ENCODE peak calls at places on chromosomes 7 and 10, in four cellular contexts. R is neural crest cell; S is activated effector memory CD4-positive, alpha-beta T cell treated with anti-CD3 and anti-CD28 coated beads, Interleukin-2, amount 50 U/mL, for 16 hours; J is WERI-Rb-1. E is an unnamed sample.

GRCh38 chr7:123494193-123494796 is 40.1 kb downstream of the IQUB start:
- DNase-seq in S (no peak), J (no peak), R (no peak), E (peak)

GRCh38 chr7:148129023-148129422 is 461.5 kb upstream of the C7orf33 start:
- DNase-seq in J (no peak), R (no peak), S (no peak), E (no peak)

GRCh38 chr7:143901360-143901709 is 641 bp downstream of the TCAF1 start:
- DNase-seq in S (no peak), R (peak), J (no peak), E (no peak)

GRCh38 chr10:71849461-71849908 is 1.6 kb downstream of the PSAP start:
- DNase-seq in S (no peak), J (no peak), R (no peak), E (no peak)

GRCh38 chr7:11831727-11832495 is at the start of gene THSD7A:
- DNase-seq in J (peak), S (no peak), R (peak), E (peak)

GRCh38 chr7:19377611-19378339 is 232.6 kb upstream of the FERD3L start:
- DNase-seq in S (no peak), R (no peak), J (no peak), E (no peak)

GRCh38 chr10:87090779-87091178 is 3.9 kb downstream of the GLUD1 start:
- DNase-seq in R (no peak), J (no peak), S (no peak), E (no peak)

GRCh38 chr10:110500515-110500905 is 2.8 kb downstream of the DUSP5 start:
- DNase-seq in S (no peak), R (no peak), J (no peak), E (no peak)

GRCh38 chr7:103343758-103344452 is 662 bp downstream of the DNAJC2 start:
- DNase-seq in J (no peak), R (no peak), S (peak), E (peak)

GRCh38 chr10:17793823-17794759 is 15.1 kb upstream of the MRC1 start:
- DNase-seq in R (no peak), S (no peak), J (no peak), E (peak)

GRCh38 chr7:92973293-92973731 is 136.9 kb upstream of the CDK6 start:
- DNase-seq in J (no peak), S (no peak), R (no peak), E (no peak)

GRCh38 chr7:139695616-139696015 is 82.2 kb downstream of the HIPK2 start:
- DNase-seq in R (no peak), S (no peak), J (no peak), E (no peak)

GRCh38 chr7:116528008-116528789 is 3.4 kb downstream of the CAV1 start:
- DNase-seq in J (no peak), R (no peak), S (no peak), E (no peak)

GRCh38 chr7:151060416-151061234 is 1.2 kb downstream of the SLC4A2 start:
- DNase-seq in S (peak), R (no peak), J (peak), E (no peak)

GRCh38 chr7:94393251-94393758 is 1.4 kb upstream of the COL1A2 start:
- DNase-seq in R (peak), S (no peak), J (no peak), E (no peak)

GRCh38 chr7:84790873-84791272 is 396.0 kb downstream of the SEMA3D start:
- DNase-seq in S (no peak), R (no peak), J (no peak), E (no peak)

GRCh38 chr10:132707121-132707775 is 78.7 kb downstream of the NKX6-2 start:
- DNase-seq in S (peak), R (no peak), J (no peak), E (no peak)

GRCh38 chr10:62492012-62492869 is 118.1 kb downstream of the ZNF365 start:
- DNase-seq in J (no peak), R (no peak), S (no peak), E (no peak)

GRCh38 chr10:132164801-132165278 is 21.9 kb upstream of the DPYSL4 start:
- DNase-seq in R (no peak), J (peak), S (no peak), E (no peak)

GRCh38 chr10:43082756-43083155 is 5.9 kb downstream of the RET start:
- DNase-seq in R (no peak), S (no peak), J (no peak), E (no peak)

GRCh38 chr7:104136981-104137380 is 70.8 kb downstream of the ORC5 start:
- DNase-seq in R (no peak), J (no peak), S (no peak), E (no peak)

GRCh38 chr10:51629969-51630617 is 69.3 kb downstream of the CSTF2T start:
- DNase-seq in S (no peak), J (no peak), R (no peak), E (no peak)

GRCh38 chr10:97127507-97127906 is 58.3 kb downstream of the SLIT1 start:
- DNase-seq in S (no peak), J (no peak), R (no peak), E (no peak)

GRCh38 chr7:36746347-36746746 is 22.1 kb upstream of the AOAH start:
- DNase-seq in R (no peak), S (no peak), J (no peak), E (no peak)

GRCh38 chr10:3981300-3981699 is 196.3 kb upstream of the KLF6 start:
- DNase-seq in S (no peak), J (no peak), R (no peak), E (no peak)